ENCODE peak calls at places on chromosomes 16 and 17, in seven cellular contexts. Q is neural progenitor cell, J is uterus, Z is AG20443, X is iPS-NIHi11, P is right atrium auricular region, U is OCI-LY7. E is an unnamed sample.

GRCh38 chr17:15341385-15341849 is at the start of gene TEKT3:
- DNase-seq in P (peak), Z (peak), Q (peak), U (no peak), X (peak), J (peak), E (peak)

GRCh38 chr17:35018814-35019213 is 38.5 kb downstream of the LIG3 start:
- DNase-seq in Q (no peak), Z (no peak), X (no peak), J (no peak), P (no peak), U (no peak), E (no peak)

GRCh38 chr16:35386619-35387018 is 1927.2 kb downstream of the TP53TG3F start:
- DNase-seq in Z (no peak), J (no peak), Q (no peak), X (no peak), U (no peak), P (no peak), E (no peak)

GRCh38 chr16:450385-450784 is 24.9 kb downstream of the RAB11FIP3 start:
- DNase-seq in P (no peak), U (peak), J (no peak), Z (no peak), Q (no peak), X (no peak), E (no peak)

GRCh38 chr17:81510798-81511549 is 1.6 kb downstream of the ACTG1 start:
- DNase-seq in Z (no peak), U (peak), Q (no peak), J (no peak), X (no peak), P (no peak), E (no peak)

GRCh38 chr16:12627394-12627793 is 176.3 kb downstream of the CPPED1 start:
- DNase-seq in P (no peak), J (no peak), Q (no peak), U (no peak), X (no peak), Z (no peak), E (no peak)

GRCh38 chr17:69511244-69511643 is 96.7 kb downstream of the MAP2K6 start:
- DNase-seq in J (no peak), Z (no peak), P (no peak), X (no peak), U (no peak), Q (peak), E (no peak)

GRCh38 chr16:30902070-30902972 is 5.9 kb downstream of the CTF1 start:
- DNase-seq in U (no peak), X (peak), P (no peak), Z (peak), J (peak), Q (peak), E (no peak)

GRCh38 chr16:66223176-66223780 is 143.2 kb upstream of the CDH5 start:
- DNase-seq in X (no peak), Z (peak), Q (no peak), P (no peak), U (no peak), J (no peak), E (no peak)

E was measured in suprapubic skin.